ENCODE peak calls at places on chromosome 16, in nine cellular contexts. Y is cardiac septum; G is head of caudate nucleus; R is NCI-H748 treated with DMSO at 0.1 percent for 48 hours; T is T-cell; H is stimulated activated CD4-positive, alpha-beta T cell treated with anti-CD3 and anti-CD28 coated beads, Interleukin-2, amount 100 ng/mL, for 48 hours; U is lung; Q is KG1; N is psoas muscle. S is an unnamed sample.

GRCh38 chr16:50025544-50025931 is 513 bp downstream of the CNEP1R1 start:
- DNase-seq in Y (no peak), G (no peak), R (no peak), T (peak; percentile 17), H (peak; percentile 17), U (no peak), Q (no peak), N (no peak), S (peak; percentile 8)

GRCh38 chr16:88314991-88315542 is 67.7 kb upstream of the ZNF469 start:
- DNase-seq in Y (no peak), G (no peak), R (no peak), T (no peak), H (no peak), U (no peak), Q (no peak), N (no peak), S (no peak)

GRCh38 chr16:31695667-31696066 is 168.0 kb downstream of the AHSP start:
- DNase-seq in Y (no peak), G (no peak), R (no peak), T (peak; percentile 68), H (no peak), U (no peak), Q (peak; percentile 64), N (no peak), S (no peak)

GRCh38 chr16:30551781-30552180 is 6.4 kb downstream of the ZNF764 start:
- DNase-seq in Y (no peak), G (no peak), R (no peak), T (peak; percentile 51), H (peak; percentile 50), U (peak; percentile 65), Q (no peak), N (no peak), S (no peak)

GRCh38 chr16:87202346-87202745 is 114.8 kb downstream of the C16orf95 start:
- DNase-seq in Y (no peak), G (no peak), R (no peak), T (no peak), H (no peak), U (no peak), Q (no peak), N (no peak), S (no peak)

GRCh38 chr16:86578499-86579267 is at the start of gene FOXL1:
- DNase-seq in Y (no peak), G (no peak), R (no peak), T (no peak), H (no peak), U (no peak), Q (no peak), N (no peak), S (no peak)

GRCh38 chr16:89909777-89910716 is 8.6 kb upstream of the MC1R start:
- DNase-seq in Y (peak; percentile 91), G (peak; percentile 92), R (peak; percentile 1), T (peak; percentile 58), H (peak; percentile 66), U (peak; percentile 75), Q (no peak), N (peak; percentile 83), S (peak; percentile 84)

GRCh38 chr16:28304214-28304613 is 11.9 kb downstream of the SBK1 start:
- DNase-seq in Y (no peak), G (no peak), R (no peak), T (no peak), H (no peak), U (no peak), Q (no peak), N (peak; percentile 34), S (peak; percentile 69)